ENCODE peak calls at places on chromosomes 1 and 21, in four cellular contexts. D, L, S and N are unnamed samples.

GRCh38 chr1:38819516-38819915 is 40.1 kb downstream of the RRAGC start:
- DNase-seq in S (no peak), L (no peak), D (no peak), N (no peak)

GRCh38 chr1:169163059-169163458 is 56.6 kb downstream of the ATP1B1 start:
- DNase-seq in L (no peak), S (no peak), D (no peak), N (peak; percentile 52)

GRCh38 chr1:81335876-81336275 is 464.9 kb upstream of the ADGRL2 start:
- DNase-seq in D (peak; percentile 20), S (no peak), L (no peak), N (no peak)

GRCh38 chr21:17461582-17461981 is 51.3 kb upstream of the CXADR start:
- DNase-seq in D (peak; percentile 43), S (peak; percentile 47), L (no peak), N (peak; percentile 68)

GRCh38 chr1:225529726-225530125 is 101.9 kb upstream of the LBR start:
- DNase-seq in S (no peak), D (no peak), L (no peak), N (no peak)

GRCh38 chr1:163315773-163316374 is 5.9 kb upstream of the NUF2 start:
- DNase-seq in D (peak; percentile 27), S (peak; percentile 65), L (no peak), N (peak; percentile 61)

GRCh38 chr1:111099289-111099688 is 40.6 kb downstream of the DRAM2 start:
- DNase-seq in D (no peak), S (no peak), L (no peak), N (no peak)

GRCh38 chr1:220775238-220775853 is 11.4 kb upstream of the MTARC1 start:
- DNase-seq in S (peak; percentile 33), D (no peak), L (peak; percentile 51), N (peak; percentile 40)

GRCh38 chr21:43590220-43590619 is 69.1 kb downstream of the HSF2BP start:
- DNase-seq in S (no peak), D (no peak), L (no peak), N (peak; percentile 93)

GRCh38 chr1:7538849-7539771 is 232.0 kb upstream of the VAMP3 start:
- DNase-seq in S (no peak), D (no peak), L (no peak), N (no peak)

GRCh38 chr1:228035844-228036243 is 29.0 kb downstream of the WNT3A start:
- DNase-seq in D (peak; percentile 1), L (no peak), S (no peak), N (no peak)

GRCh38 chr1:204647114-204647804 is 38.3 kb downstream of the LRRN2 start:
- DNase-seq in L (no peak), D (peak; percentile 52), S (peak; percentile 65), N (peak; percentile 74)

GRCh38 chr1:230591676-230592075 is 50.6 kb upstream of the COG2 start:
- DNase-seq in L (no peak), D (no peak), S (no peak), N (no peak)

GRCh38 chr1:51945591-51945990 is 44.9 kb downstream of the RAB3B start:
- DNase-seq in D (no peak), L (no peak), S (no peak), N (no peak)

GRCh38 chr1:209652873-209653401 is 712 bp upstream of the LAMB3 start:
- DNase-seq in L (peak; percentile 75), S (peak; percentile 39), D (peak; percentile 71), N (peak; percentile 100)

GRCh38 chr1:64505232-64505943 is 35.5 kb downstream of the CACHD1 start:
- DNase-seq in L (peak; percentile 48), S (no peak), D (peak; percentile 49), N (no peak)

GRCh38 chr1:207181838-207182237 is 77.8 kb downstream of the C4BPA start:
- DNase-seq in S (peak; percentile 20), L (no peak), D (no peak), N (peak; percentile 76)

GRCh38 chr1:55504306-55504706 is 289.1 kb upstream of the USP24 start:
- DNase-seq in D (no peak), L (no peak), S (no peak), N (no peak)

GRCh38 chr1:119827010-119827409 is 15.8 kb upstream of the REG4 start:
- DNase-seq in L (no peak), D (no peak), S (no peak), N (peak; percentile 8)

GRCh38 chr1:22131875-22132486 is 10.9 kb downstream of the WNT4 start:
- DNase-seq in D (peak; percentile 53), S (no peak), L (no peak), N (peak; percentile 58)

GRCh38 chr1:53938136-53938830 is 7.2 kb downstream of the IFT25 start:
- DNase-seq in L (no peak), S (peak; percentile 85), D (no peak), N (peak; percentile 38)

GRCh38 chr1:109048335-109048734 is 6.4 kb upstream of the WDR47 start:
- DNase-seq in D (no peak), S (no peak), L (no peak), N (no peak)

GRCh38 chr1:204258213-204259115 is 44.7 kb upstream of the GOLT1A start:
- DNase-seq in D (peak; percentile 81), L (peak; percentile 64), S (peak; percentile 73), N (peak; percentile 66)

GRCh38 chr1:147676306-147677085 is 6.2 kb upstream of the ACP6 start:
- DNase-seq in D (no peak), L (no peak), S (peak; percentile 58), N (peak; percentile 76)

GRCh38 chr21:29078884-29079765 is 5.7 kb upstream of the CCT8 start:
- DNase-seq in S (no peak), L (no peak), D (peak; percentile 68), N (no peak)

GRCh38 chr1:169949139-169949538 is 55.4 kb upstream of the SCYL3 start:
- DNase-seq in S (peak; percentile 20), D (no peak), L (no peak), N (no peak)

GRCh38 chr1:15525043-15525958 is 1.3 kb upstream of the CASP9 start:
- DNase-seq in D (peak; percentile 53), L (no peak), S (peak; percentile 11), N (peak; percentile 6)

GRCh38 chr21:35942211-35943144 is 117.8 kb downstream of the SETD4 start:
- DNase-seq in D (no peak), S (no peak), L (no peak), N (no peak)

GRCh38 chr1:54989473-54989872 is 9.0 kb downstream of the TMEM61 start:
- DNase-seq in L (no peak), D (peak; percentile 84), S (no peak), N (no peak)

GRCh38 chr1:1996207-1996651 is 7.4 kb downstream of the CFAP74 start:
- DNase-seq in S (peak; percentile 66), L (no peak), D (no peak), N (no peak)

GRCh38 chr21:34008618-34009017 is 64.8 kb upstream of the MRPS6 start:
- DNase-seq in D (no peak), L (no peak), S (peak; percentile 44), N (no peak)

GRCh38 chr1:117612517-117613248 is 6.8 kb downstream of the TENT5C start:
- DNase-seq in S (peak; percentile 97), D (peak; percentile 21), L (no peak), N (peak; percentile 16)

GRCh38 chr1:85297538-85297854 is 21.1 kb upstream of the BCL10 start:
- DNase-seq in S (no peak), L (no peak), D (no peak), N (peak; percentile 9)
- H3K4me3 ChIP-seq in S (peak overlapping the region; percentile 28), L (no peak overlapping the region), D (peak overlapping the region; percentile 23), N (no peak overlapping the region)

GRCh38 chr1:180153032-180153431 is 1.6 kb upstream of the QSOX1 start:
- DNase-seq in D (no peak), S (no peak), L (no peak), N (no peak)

GRCh38 chr1:180154003-180154324 is 705 bp upstream of the QSOX1 start:
- DNase-seq in D (no peak), L (no peak), S (no peak), N (no peak)

GRCh38 chr1:180155202-180155682 is 573 bp downstream of the QSOX1 start:
- DNase-seq in D (no peak), L (peak; percentile 37), S (no peak), N (no peak)

GRCh38 chr1:180156201-180156600 is 1.5 kb downstream of the QSOX1 start:
- DNase-seq in D (no peak), S (no peak), L (no peak), N (no peak)

GRCh38 chr1:180154325-180155201 is at the start of gene QSOX1:
- DNase-seq in L (peak; percentile 91), S (peak; percentile 89), D (peak; percentile 92), N (peak; percentile 92)
- TF ChIP-seq CTCF in L (peak; percentile 54), S (no peak), D (peak; percentile 44), N (no peak)

GRCh38 chr1:37634554-37635308 is at the start of gene RSPO1:
- DNase-seq in L (no peak), S (peak; percentile 33), D (no peak), N (peak; percentile 12)
- H3K4me3 ChIP-seq in L (no peak within 1 kb of the TSS), S (peak within 1 kb of the TSS; percentile 48), D (peak within 1 kb of the TSS; percentile 38), N (no peak within 1 kb of the TSS)

GRCh38 chr1:105872761-105873286 is 1183.7 kb upstream of the PRMT6 start:
- DNase-seq in L (no peak), D (no peak), S (no peak), N (no peak)
- TF ChIP-seq CTCF in L (no peak), D (no peak), S (no peak), N (no peak)

GRCh38 chr1:201310986-201311355 is 27.7 kb downstream of the PKP1 start:
- DNase-seq in D (peak; percentile 20), L (no peak), S (no peak), N (peak; percentile 97)
- H3K4me3 ChIP-seq in D (no peak overlapping the region), L (no peak overlapping the region), S (no peak overlapping the region), N (no peak overlapping the region)

DNA sequence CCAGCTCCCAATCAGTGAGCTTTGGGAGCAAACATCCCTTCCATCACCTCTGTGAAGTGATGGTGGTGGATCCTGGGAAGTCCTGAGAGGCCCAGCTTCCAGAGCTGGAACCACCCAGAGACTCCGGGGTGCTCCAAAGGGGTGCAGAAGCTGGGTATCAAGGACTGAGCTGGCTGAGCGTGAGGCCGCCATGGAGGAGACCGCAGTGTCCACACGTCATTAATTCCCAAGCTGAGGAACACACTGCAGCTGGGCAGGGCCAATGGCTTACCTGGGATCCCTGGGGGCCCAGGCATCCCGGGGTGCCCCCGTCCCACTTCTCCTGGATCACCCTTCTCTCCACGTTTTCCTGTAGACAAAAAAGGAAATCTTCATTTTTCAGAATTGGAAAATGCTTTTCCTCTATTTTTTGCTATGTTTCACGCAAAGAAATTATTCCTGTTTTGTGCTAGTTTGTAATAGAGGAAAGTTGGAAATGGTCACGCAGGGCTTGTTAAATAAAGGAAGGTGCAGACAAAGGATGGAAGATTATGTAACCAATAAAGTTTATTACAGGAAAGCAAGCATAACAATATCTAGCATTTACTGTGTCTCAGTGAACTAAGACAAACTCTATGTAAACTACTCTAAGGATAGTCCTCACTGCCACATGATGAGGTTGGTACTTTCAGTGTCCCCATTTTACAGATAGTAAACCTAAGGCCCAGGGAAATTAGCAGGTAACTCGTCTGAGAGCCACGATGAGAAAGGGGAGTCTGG is 15.4 kb downstream of the COL9A2 start:
- DNase-seq in D (no peak), S (no peak), L (no peak), N (no peak)
- TF ChIP-seq CTCF in D (no peak), S (no peak), L (no peak), N (no peak)

DNA sequence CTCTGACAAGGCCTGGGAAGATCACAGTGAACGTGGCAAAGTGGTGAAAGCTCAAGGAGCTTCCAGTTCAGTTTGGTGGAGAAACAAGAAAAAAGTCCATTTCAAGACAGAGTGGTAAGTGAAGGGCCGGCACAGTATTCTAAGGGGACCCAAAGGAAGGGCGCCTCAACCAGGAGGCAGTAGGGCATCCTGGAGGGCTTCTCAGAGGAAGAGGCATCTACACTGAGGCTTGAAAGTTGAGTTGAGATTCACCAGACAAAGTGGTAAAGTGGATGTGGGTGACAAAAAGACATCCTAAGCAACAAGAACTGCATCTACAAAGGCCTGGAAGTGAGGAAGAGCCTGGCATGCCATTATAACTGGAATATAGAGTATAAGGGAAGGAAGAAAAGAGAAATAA is 22.3 kb downstream of the LRRC52 start:
- DNase-seq in L (no peak), D (no peak), S (no peak), N (no peak)
- H3K4me3 ChIP-seq in L (no peak overlapping the region), D (no peak overlapping the region), S (no peak overlapping the region), N (no peak overlapping the region)